ENCODE peak calls at places on chromosomes 1 and 21, in seven cellular contexts. A is heart left ventricle; K is fibroblast of lung; Z is neural progenitor cell; Q is CD8-positive, alpha-beta T cell; M is cardiac muscle cell; B is A549. P is an unnamed sample. For H3K9me3, the result is how much of the 10 kb centered on the place peaks cover.

GRCh38 chr1:100736766-100737165 is 17.2 kb downstream of the VCAM1 start:
- DNase-seq in B (no peak), K (peak), M (peak), A (no peak), Z (no peak), Q (no peak), P (no peak)

GRCh38 chr1:187038789-187039188 is 210.0 kb downstream of the PLA2G4A start:
- DNase-seq in M (peak), A (no peak), K (peak), Q (no peak), Z (no peak), B (peak), P (no peak)

GRCh38 chr21:31489014-31489413 is 145.0 kb upstream of the TIAM1 start:
- DNase-seq in Z (no peak), A (no peak), K (no peak), B (no peak), M (no peak), Q (no peak), P (no peak)

GRCh38 chr1:233368784-233369120 is 41.2 kb downstream of the MAP3K21 start:
- DNase-seq in Q (no peak), Z (no peak), K (no peak), B (no peak), M (no peak), A (no peak), P (no peak)

GRCh38 chr21:34644815-34645214 is 24.0 kb upstream of the CLIC6 start:
- DNase-seq in K (no peak), M (no peak), B (no peak), A (no peak), Q (no peak), Z (no peak), P (no peak)

GRCh38 chr1:160196143-160196542 is 5.8 kb downstream of the CASQ1 start:
- DNase-seq in M (no peak), A (no peak), Q (no peak), B (no peak), Z (no peak), K (no peak), P (no peak)

GRCh38 chr1:108584320-108584968 is 24.5 kb downstream of the EEIG2 start:
- DNase-seq in A (no peak), Z (no peak), B (no peak), K (peak), M (no peak), Q (no peak), P (no peak)

GRCh38 chr1:157319567-157319966 is 181.4 kb upstream of the ETV3 start:
- DNase-seq in Z (no peak), A (no peak), Q (no peak), K (no peak), M (no peak), B (no peak), P (no peak)

GRCh38 chr1:7070389-7071029 is 285.3 kb downstream of the CAMTA1 start:
- DNase-seq in B (peak), K (peak), Q (peak), A (peak), M (peak), Z (peak), P (peak)

GRCh38 chr1:193489191-193489590 is 302.8 kb upstream of the B3GALT2 start:
- DNase-seq in K (no peak), Z (no peak), A (no peak), B (no peak), M (no peak), Q (no peak), P (no peak)

DNA sequence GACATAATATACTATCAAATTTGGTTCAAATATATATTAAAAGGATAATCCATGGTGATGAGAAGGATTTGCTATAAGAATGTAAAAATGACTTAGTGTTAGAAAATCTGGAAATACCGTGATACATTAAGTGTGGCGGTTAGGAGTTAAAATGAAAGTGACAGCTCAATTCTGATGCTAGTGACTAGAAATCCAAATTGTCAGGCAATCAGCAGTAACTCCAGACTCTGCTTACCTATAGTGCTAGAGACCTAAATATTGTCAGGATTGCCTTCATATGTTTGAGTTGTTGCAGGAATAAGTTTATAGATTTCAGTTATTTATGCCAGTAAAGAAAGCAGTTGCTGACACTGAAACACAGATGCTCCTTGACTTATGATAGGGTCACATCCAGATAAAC is 737.4 kb downstream of the MRPL39 start:
- DNase-seq in Q (no peak), M (no peak), Z (no peak), B (no peak), A (no peak), K (no peak), P (no peak)
- H3K9me3 ChIP-seq in Q (under half), M (under half), Z (under half), B (under half), A (under half), K (under half), P (under half)

GRCh38 chr1:21570528-21570875 is 61.3 kb downstream of the ALPL start:
- DNase-seq in M (no peak), K (no peak), B (no peak), Z (no peak), A (no peak), Q (no peak), P (no peak)

GRCh38 chr1:21567241-21568005 is 58.2 kb downstream of the ALPL start:
- DNase-seq in K (peak), M (peak), B (no peak), Q (no peak), A (peak), Z (no peak), P (no peak)

GRCh38 chr1:21569820-21570527 is 60.8 kb downstream of the ALPL start:
- DNase-seq in B (no peak), M (no peak), Z (no peak), K (no peak), Q (no peak), A (no peak), P (no peak)

GRCh38 chr1:21568006-21568746 is 59.0 kb downstream of the ALPL start:
- DNase-seq in B (no peak), K (peak), Q (no peak), M (peak), Z (no peak), A (no peak), P (no peak)

GRCh38 chr1:21568809-21569385 is 59.7 kb downstream of the ALPL start:
- DNase-seq in M (peak), B (no peak), K (no peak), Q (no peak), Z (no peak), A (peak), P (no peak)
- H3K4me3 ChIP-seq in M (no peak), B (no peak), K (no peak), Q (no peak), Z (no peak), A (no peak), P (no peak)

DNA sequence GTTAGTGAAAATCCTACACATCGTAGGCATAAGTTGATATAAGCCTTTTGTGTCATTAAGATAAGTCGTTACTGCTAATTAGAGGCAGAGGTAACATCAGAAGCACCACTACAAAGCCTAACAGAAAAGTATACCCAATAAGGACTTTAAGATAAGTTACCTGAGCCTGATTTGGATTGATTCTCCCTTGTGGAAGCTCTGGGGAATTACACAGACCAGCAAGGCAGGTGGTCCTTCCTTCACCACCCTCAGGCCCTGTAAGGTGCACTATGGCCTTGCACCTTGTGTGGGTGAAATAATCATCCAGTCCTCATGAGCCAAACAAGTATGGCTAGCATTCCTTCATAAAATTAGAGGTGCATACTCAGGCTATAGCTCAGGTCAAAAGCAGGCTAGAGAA is 166.7 kb upstream of the CHRM3 start:
- DNase-seq in B (no peak), M (no peak), Q (no peak), Z (no peak), K (no peak), A (no peak), P (no peak)
- H3K9me3 ChIP-seq in B (under half), M (under half), Q (under half), Z (under half), K (under half), A (under half), P (under half)

GRCh38 chr1:208166340-208167138 is 77.6 kb downstream of the PLXNA2 start:
- DNase-seq in M (no peak), K (no peak), A (no peak), B (no peak), Z (no peak), Q (no peak), P (no peak)
- H3K4me3 ChIP-seq in M (no peak), K (no peak), A (no peak), B (no peak), Z (no peak), Q (no peak), P (no peak)

GRCh38 chr1:33061827-33062226 is 19.1 kb upstream of the AZIN2 start:
- DNase-seq in B (no peak), Z (no peak), K (no peak), Q (no peak), M (no peak), A (no peak), P (no peak)

GRCh38 chr1:33060579-33061083 is 20.3 kb upstream of the AZIN2 start:
- DNase-seq in K (peak), Z (no peak), Q (no peak), M (peak), A (peak), B (peak), P (no peak)

GRCh38 chr1:33070628-33071027 is 10.3 kb upstream of the AZIN2 start:
- DNase-seq in Z (no peak), Q (no peak), B (no peak), K (no peak), M (no peak), A (no peak), P (no peak)

DNA sequence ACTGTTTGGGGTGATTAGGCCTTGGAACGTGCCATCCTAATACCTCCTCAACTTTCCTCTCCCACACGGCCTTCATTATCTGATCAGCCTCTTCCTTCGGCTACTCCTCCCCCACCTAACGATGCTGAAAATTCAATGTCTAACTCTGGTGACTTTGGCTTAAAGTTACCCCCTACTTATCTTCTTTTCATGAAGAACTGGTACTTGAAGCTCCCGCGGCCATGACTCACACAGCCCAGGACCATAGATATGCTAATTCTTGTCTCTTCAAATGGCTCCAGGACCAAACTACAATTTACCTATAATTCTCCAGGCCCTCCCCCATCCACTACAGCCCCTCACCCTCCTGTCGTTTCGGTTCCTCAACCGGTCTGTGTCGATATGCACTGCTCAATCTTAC is 15.7 kb upstream of the AZIN2 start:
- DNase-seq in K (no peak), M (no peak), B (no peak), Z (no peak), A (no peak), Q (no peak), P (no peak)
- H3K9me3 ChIP-seq in K (under half), M (under half), B (under half), Z (under half), A (under half), Q (under half), P (under half)

DNA sequence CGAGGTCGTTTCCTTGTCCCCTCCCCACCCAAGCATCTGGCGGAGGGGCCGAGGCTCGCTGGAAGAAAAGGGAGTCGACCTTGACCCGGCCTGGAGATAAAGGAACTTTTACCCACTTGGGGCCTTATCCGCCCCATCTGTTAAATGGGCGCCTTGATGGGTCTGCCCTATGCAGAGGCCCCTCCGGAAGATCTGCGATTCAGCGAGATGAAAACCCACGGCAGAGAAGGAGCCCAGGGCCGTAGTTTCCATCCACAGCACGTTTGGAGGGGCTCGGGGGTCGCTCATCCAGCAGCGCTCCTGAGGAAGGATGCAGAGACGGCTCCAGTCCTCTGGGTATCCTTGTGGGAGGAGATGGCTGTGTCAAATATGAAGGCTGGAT is 518 bp downstream of the NCMAP start:
- DNase-seq in K (no peak), A (no peak), B (no peak), Q (no peak), M (no peak), Z (no peak), P (no peak)
- H3K4me3 ChIP-seq in K (no peak), A (peak), B (peak), Q (peak), M (peak), Z (peak), P (peak)

P was measured in Panc1.